ENCODE peak calls at places on chromosomes 5 and 9, in ten cellular contexts. One of them, this sample, is unnamed.

GRCh38 chr9:134544388-134545212 is 97.0 kb upstream of the COL5A1 start:
- DNase-seq in NB4: no peak
- DNase-seq in K562: no peak
- DNase-seq in esophagus muscularis mucosa: no peak
- DNase-seq in tibial nerve: peak; percentile 57
- DNase-seq in heart left ventricle: peak; percentile 60
- DNase-seq in adrenal gland: no peak
- DNase-seq in stomach: no peak
- DNase-seq in uterus: peak; percentile 52
- DNase-seq in H1: no peak
- DNase-seq in this sample: no peak

GRCh38 chr9:38016375-38017120 is 52.5 kb downstream of the SHB start:
- DNase-seq in NB4: no peak
- DNase-seq in K562: no peak
- DNase-seq in esophagus muscularis mucosa: no peak
- DNase-seq in tibial nerve: no peak
- DNase-seq in heart left ventricle: no peak
- DNase-seq in adrenal gland: no peak
- DNase-seq in stomach: no peak
- DNase-seq in uterus: peak; percentile 32
- DNase-seq in H1: no peak
- DNase-seq in this sample: no peak

GRCh38 chr5:150075806-150076205 is 10.5 kb downstream of the CSF1R start:
- DNase-seq in NB4: peak; percentile 46
- DNase-seq in K562: peak; percentile 27
- DNase-seq in esophagus muscularis mucosa: no peak
- DNase-seq in tibial nerve: no peak
- DNase-seq in heart left ventricle: no peak
- DNase-seq in adrenal gland: no peak
- DNase-seq in stomach: peak; percentile 16
- DNase-seq in uterus: no peak
- DNase-seq in H1: peak; percentile 32
- DNase-seq in this sample: peak; percentile 23

GRCh38 chr5:139636975-139637408 is 11.2 kb upstream of the CXXC5 start:
- DNase-seq in NB4: peak; percentile 68
- DNase-seq in K562: peak; percentile 70
- DNase-seq in esophagus muscularis mucosa: no peak
- DNase-seq in tibial nerve: no peak
- DNase-seq in heart left ventricle: no peak
- DNase-seq in adrenal gland: no peak
- DNase-seq in stomach: no peak
- DNase-seq in uterus: no peak
- DNase-seq in H1: no peak
- DNase-seq in this sample: peak; percentile 76

GRCh38 chr5:66595877-66596790 is at the start of gene MAST4:
- DNase-seq in NB4: peak; percentile 15
- DNase-seq in K562: peak; percentile 74
- DNase-seq in esophagus muscularis mucosa: no peak
- DNase-seq in tibial nerve: peak; percentile 51
- DNase-seq in heart left ventricle: peak; percentile 95
- DNase-seq in adrenal gland: peak; percentile 95
- DNase-seq in stomach: peak; percentile 92
- DNase-seq in uterus: peak; percentile 90
- DNase-seq in H1: peak; percentile 97
- DNase-seq in this sample: peak; percentile 88

GRCh38 chr5:6496636-6497035 is 48.0 kb downstream of the UBE2QL1 start:
- DNase-seq in NB4: no peak
- DNase-seq in K562: no peak
- DNase-seq in esophagus muscularis mucosa: no peak
- DNase-seq in tibial nerve: no peak
- DNase-seq in heart left ventricle: no peak
- DNase-seq in adrenal gland: no peak
- DNase-seq in stomach: no peak
- DNase-seq in uterus: no peak
- DNase-seq in H1: no peak
- DNase-seq in this sample: no peak

GRCh38 chr9:138096192-138096845 is 218.7 kb downstream of the CACNA1B start:
- DNase-seq in NB4: no peak
- DNase-seq in K562: no peak
- DNase-seq in esophagus muscularis mucosa: peak; percentile 81
- DNase-seq in tibial nerve: no peak
- DNase-seq in heart left ventricle: peak; percentile 31
- DNase-seq in adrenal gland: peak; percentile 9
- DNase-seq in stomach: peak; percentile 9
- DNase-seq in uterus: no peak
- DNase-seq in H1: no peak
- DNase-seq in this sample: no peak

GRCh38 chr9:77897292-77897691 is 134.3 kb downstream of the GNAQ start:
- DNase-seq in NB4: peak; percentile 56
- DNase-seq in K562: no peak
- DNase-seq in esophagus muscularis mucosa: no peak
- DNase-seq in tibial nerve: no peak
- DNase-seq in heart left ventricle: no peak
- DNase-seq in adrenal gland: no peak
- DNase-seq in stomach: no peak
- DNase-seq in uterus: peak; percentile 20
- DNase-seq in H1: no peak
- DNase-seq in this sample: peak; percentile 44

GRCh38 chr9:14677396-14677795 is 15.8 kb downstream of the ZDHHC21 start:
- DNase-seq in NB4: no peak
- DNase-seq in K562: no peak
- DNase-seq in esophagus muscularis mucosa: no peak
- DNase-seq in tibial nerve: no peak
- DNase-seq in heart left ventricle: no peak
- DNase-seq in adrenal gland: no peak
- DNase-seq in stomach: no peak
- DNase-seq in uterus: no peak
- DNase-seq in H1: no peak
- DNase-seq in this sample: no peak

GRCh38 chr5:180486636-180487149 is 7.5 kb upstream of the CNOT6 start:
- DNase-seq in NB4: no peak
- DNase-seq in K562: no peak
- DNase-seq in esophagus muscularis mucosa: no peak
- DNase-seq in tibial nerve: no peak
- DNase-seq in heart left ventricle: no peak
- DNase-seq in adrenal gland: no peak
- DNase-seq in stomach: no peak
- DNase-seq in uterus: no peak
- DNase-seq in H1: no peak
- DNase-seq in this sample: no peak

GRCh38 chr5:77280036-77280435 is 69.6 kb downstream of the PDE8B start:
- DNase-seq in NB4: no peak
- DNase-seq in K562: no peak
- DNase-seq in esophagus muscularis mucosa: peak; percentile 34
- DNase-seq in tibial nerve: no peak
- DNase-seq in heart left ventricle: no peak
- DNase-seq in adrenal gland: no peak
- DNase-seq in stomach: no peak
- DNase-seq in uterus: no peak
- DNase-seq in H1: no peak
- DNase-seq in this sample: no peak

GRCh38 chr5:77281969-77282336 is 71.5 kb downstream of the PDE8B start:
- DNase-seq in NB4: no peak
- DNase-seq in K562: no peak
- DNase-seq in esophagus muscularis mucosa: peak; percentile 87
- DNase-seq in tibial nerve: no peak
- DNase-seq in heart left ventricle: no peak
- DNase-seq in adrenal gland: no peak
- DNase-seq in stomach: no peak
- DNase-seq in uterus: no peak
- DNase-seq in H1: no peak
- DNase-seq in this sample: no peak

GRCh38 chr5:77282337-77283027 is 72.0 kb downstream of the PDE8B start:
- DNase-seq in NB4: no peak
- DNase-seq in K562: no peak
- DNase-seq in esophagus muscularis mucosa: peak; percentile 85
- DNase-seq in tibial nerve: no peak
- DNase-seq in heart left ventricle: no peak
- DNase-seq in adrenal gland: no peak
- DNase-seq in stomach: no peak
- DNase-seq in uterus: peak; percentile 45
- DNase-seq in H1: no peak
- DNase-seq in this sample: no peak

DNA sequence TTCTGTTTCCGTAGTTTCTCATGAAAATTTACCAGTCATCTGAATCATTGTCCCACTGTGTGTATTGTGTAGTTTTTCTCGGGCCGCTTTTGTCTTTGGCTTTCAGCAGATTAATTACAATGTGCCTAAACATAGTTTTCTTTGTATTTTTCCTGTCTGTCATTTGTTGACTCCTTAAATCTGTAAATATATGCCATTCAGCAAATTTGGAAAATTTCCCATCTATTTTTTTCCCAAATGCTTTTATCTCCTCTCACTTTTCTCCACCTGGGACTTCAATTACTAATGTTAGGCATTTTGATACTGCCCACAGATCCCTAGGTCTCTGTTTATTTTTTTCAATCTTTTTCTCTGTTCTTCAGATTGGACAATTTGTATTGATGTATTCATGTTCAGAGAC is 75.0 kb downstream of the PDE8B start:
- DNase-seq in NB4: no peak
- DNase-seq in K562: no peak
- DNase-seq in esophagus muscularis mucosa: peak; percentile 34
- DNase-seq in tibial nerve: no peak
- DNase-seq in heart left ventricle: no peak
- DNase-seq in adrenal gland: no peak
- DNase-seq in stomach: no peak
- DNase-seq in uterus: no peak
- DNase-seq in H1: no peak
- DNase-seq in this sample: no peak
- TF ChIP-seq POLR2A in NB4: no peak
- TF ChIP-seq POLR2A in K562: no peak
- TF ChIP-seq POLR2A in esophagus muscularis mucosa: no peak
- TF ChIP-seq POLR2A in tibial nerve: no peak
- TF ChIP-seq POLR2A in heart left ventricle: no peak
- TF ChIP-seq POLR2A in adrenal gland: no peak
- TF ChIP-seq POLR2A in stomach: no peak
- TF ChIP-seq POLR2A in uterus: no peak
- TF ChIP-seq POLR2A in H1: no peak
- TF ChIP-seq POLR2A in this sample: no peak

DNA sequence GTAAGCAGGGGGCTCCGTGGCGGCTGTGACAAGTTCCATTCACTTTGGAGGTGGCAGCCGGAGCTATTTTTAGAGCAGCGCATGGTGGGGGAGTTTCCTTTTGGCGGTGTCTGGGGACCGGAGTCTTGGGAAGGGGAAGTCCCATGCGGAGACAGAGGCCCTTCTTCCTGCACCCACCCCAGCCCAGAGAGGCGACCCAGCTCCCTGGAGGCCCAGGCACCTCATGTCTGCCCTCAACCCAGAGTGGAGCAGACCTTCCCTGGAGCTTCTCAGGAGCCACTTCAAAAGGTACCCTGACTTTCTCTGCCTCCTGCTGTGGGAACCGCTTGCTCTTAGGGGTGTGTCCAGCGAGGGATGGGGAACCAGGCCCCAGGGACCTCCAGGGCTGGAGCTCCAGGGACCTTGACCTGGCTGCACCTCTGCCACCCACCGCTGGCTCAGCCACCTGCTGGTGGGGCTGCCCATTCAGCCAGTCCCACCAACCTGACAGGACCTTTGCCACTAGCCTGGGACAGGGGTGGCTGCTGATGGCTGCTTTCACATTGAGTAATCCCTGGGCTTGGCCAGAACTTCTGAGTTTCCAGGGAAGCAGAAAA is 34.1 kb downstream of the NEK6 start:
- DNase-seq in NB4: peak; percentile 94
- DNase-seq in K562: no peak
- DNase-seq in esophagus muscularis mucosa: no peak
- DNase-seq in tibial nerve: no peak
- DNase-seq in heart left ventricle: peak; percentile 63
- DNase-seq in adrenal gland: no peak
- DNase-seq in stomach: no peak
- DNase-seq in uterus: no peak
- DNase-seq in H1: no peak
- DNase-seq in this sample: no peak
- TF ChIP-seq POLR2A in NB4: no peak
- TF ChIP-seq POLR2A in K562: no peak
- TF ChIP-seq POLR2A in esophagus muscularis mucosa: no peak
- TF ChIP-seq POLR2A in tibial nerve: no peak
- TF ChIP-seq POLR2A in heart left ventricle: no peak
- TF ChIP-seq POLR2A in adrenal gland: no peak
- TF ChIP-seq POLR2A in stomach: no peak
- TF ChIP-seq POLR2A in uterus: no peak
- TF ChIP-seq POLR2A in H1: no peak
- TF ChIP-seq POLR2A in this sample: no peak

DNA sequence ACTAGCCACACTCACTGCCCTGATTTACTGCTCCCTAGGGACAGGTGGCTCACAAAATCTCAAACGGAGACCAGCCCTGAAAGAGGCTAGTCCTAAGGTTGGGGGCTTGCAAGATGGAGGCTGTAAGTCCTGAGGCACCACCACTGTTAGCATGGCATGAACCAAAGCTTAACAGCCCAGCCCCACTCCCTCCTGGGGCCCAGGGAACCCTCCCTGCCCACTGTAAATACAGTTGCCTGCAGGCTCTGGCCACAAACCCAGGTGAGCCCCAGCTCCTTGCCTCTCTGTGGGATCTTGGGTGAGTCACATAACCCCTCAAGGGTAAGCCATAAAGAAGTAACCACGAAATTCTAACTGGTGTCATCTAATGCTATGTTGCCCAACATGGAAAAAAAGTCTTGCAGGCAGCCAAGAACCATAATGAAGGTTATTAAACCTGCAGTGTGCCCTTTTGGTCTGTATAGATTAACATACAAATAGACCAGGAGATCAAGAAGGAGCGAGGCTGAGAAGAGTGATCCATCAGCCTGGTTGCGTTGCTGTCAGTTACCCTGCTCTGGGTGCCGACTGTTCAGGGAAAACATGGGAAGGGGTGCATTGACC is 1.7 kb upstream of the POMT1 start:
- DNase-seq in NB4: peak; percentile 91
- DNase-seq in K562: peak; percentile 15
- DNase-seq in esophagus muscularis mucosa: no peak
- DNase-seq in tibial nerve: no peak
- DNase-seq in heart left ventricle: peak; percentile 48
- DNase-seq in adrenal gland: no peak
- DNase-seq in stomach: no peak
- DNase-seq in uterus: no peak
- DNase-seq in H1: no peak
- DNase-seq in this sample: no peak
- TF ChIP-seq POLR2A in NB4: no peak
- TF ChIP-seq POLR2A in K562: no peak
- TF ChIP-seq POLR2A in esophagus muscularis mucosa: no peak
- TF ChIP-seq POLR2A in tibial nerve: no peak
- TF ChIP-seq POLR2A in heart left ventricle: no peak
- TF ChIP-seq POLR2A in adrenal gland: no peak
- TF ChIP-seq POLR2A in stomach: no peak
- TF ChIP-seq POLR2A in uterus: no peak
- TF ChIP-seq POLR2A in H1: no peak
- TF ChIP-seq POLR2A in this sample: no peak

DNA sequence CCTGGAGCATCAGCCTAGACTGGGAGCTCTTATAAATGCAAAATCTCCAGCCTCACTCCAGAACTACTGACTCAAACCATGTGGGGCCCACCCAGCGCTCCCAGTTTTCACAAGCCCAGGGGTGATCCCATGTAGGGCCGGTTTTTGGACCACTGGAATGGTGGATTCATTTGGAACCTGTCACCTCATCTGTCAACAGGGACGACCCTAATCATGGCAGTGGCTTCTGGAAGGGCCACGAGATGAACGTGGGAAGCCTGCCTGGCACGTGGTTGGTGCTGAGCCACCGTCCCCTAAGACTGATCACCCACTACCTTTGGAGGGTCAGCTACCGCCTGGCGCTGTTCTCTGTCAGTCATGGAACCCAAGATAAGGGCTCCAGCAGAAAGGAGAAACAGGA is 16.9 kb upstream of the PHF19 start:
- DNase-seq in NB4: no peak
- DNase-seq in K562: peak; percentile 27
- DNase-seq in esophagus muscularis mucosa: no peak
- DNase-seq in tibial nerve: no peak
- DNase-seq in heart left ventricle: no peak
- DNase-seq in adrenal gland: no peak
- DNase-seq in stomach: no peak
- DNase-seq in uterus: no peak
- DNase-seq in H1: no peak
- DNase-seq in this sample: no peak
- TF ChIP-seq POLR2A in NB4: no peak
- TF ChIP-seq POLR2A in K562: no peak
- TF ChIP-seq POLR2A in esophagus muscularis mucosa: no peak
- TF ChIP-seq POLR2A in tibial nerve: no peak
- TF ChIP-seq POLR2A in heart left ventricle: no peak
- TF ChIP-seq POLR2A in adrenal gland: no peak
- TF ChIP-seq POLR2A in stomach: no peak
- TF ChIP-seq POLR2A in uterus: no peak
- TF ChIP-seq POLR2A in H1: no peak
- TF ChIP-seq POLR2A in this sample: no peak

This sample was measured in erythroblast.